ENCODE peak calls at places on chromosomes 3 and 15, in ten cellular contexts. T is right lobe of liver; Y is glutamatergic neuron; N is CD8-positive, alpha-beta T cell; U is HS-5; G is NCI-H1436; X is mucosa of gallbladder; A is stimulated activated CD4-positive, alpha-beta T cell treated with anti-CD3 and anti-CD28 coated beads, TNF-alpha, amount 100 ng/mL, for 4 hours; O is 8988T; M is OCI-LY7. E is an unnamed sample.

GRCh38 chr3:182837855-182838454 is 44.7 kb downstream of the ATP11B start:
- DNase-seq in T (no peak), Y (no peak), N (no peak), U (no peak), G (peak; percentile 11), X (no peak), A (no peak), O (no peak), M (peak; percentile 33), E (no peak)

GRCh38 chr3:44058022-44058867 is 183.4 kb upstream of the TOPAZ1 start:
- DNase-seq in T (no peak), Y (no peak), N (peak; percentile 65), U (no peak), G (no peak), X (no peak), A (peak; percentile 57), O (no peak), M (peak; percentile 78), E (no peak)

GRCh38 chr3:42539871-42540714 is 37.6 kb downstream of the VIPR1 start:
- DNase-seq in T (no peak), Y (peak; percentile 38), N (peak; percentile 80), U (no peak), G (no peak), X (peak; percentile 60), A (peak; percentile 28), O (peak; percentile 95), M (peak; percentile 65), E (peak; percentile 16)

GRCh38 chr3:126895178-126896066 is 87.5 kb upstream of the PLXNA1 start:
- DNase-seq in T (no peak), Y (no peak), N (no peak), U (no peak), G (no peak), X (no peak), A (no peak), O (no peak), M (no peak), E (peak; percentile 10)

GRCh38 chr15:57947781-57948180 is 117.7 kb downstream of the ALDH1A2 start:
- DNase-seq in T (no peak), Y (no peak), N (no peak), U (no peak), G (no peak), X (no peak), A (no peak), O (no peak), M (no peak), E (no peak)

GRCh38 chr15:68150186-68150585 is 54.9 kb downstream of the CALML4 start:
- DNase-seq in T (no peak), Y (no peak), N (no peak), U (no peak), G (no peak), X (no peak), A (no peak), O (no peak), M (no peak), E (no peak)

GRCh38 chr3:42367903-42368302 is 42.5 kb downstream of the LYZL4 start:
- DNase-seq in T (no peak), Y (no peak), N (no peak), U (no peak), G (no peak), X (no peak), A (no peak), O (no peak), M (no peak), E (no peak)

GRCh38 chr15:39687965-39688364 is 94.7 kb downstream of the FSIP1 start:
- DNase-seq in T (no peak), Y (no peak), N (no peak), U (no peak), G (no peak), X (no peak), A (no peak), O (no peak), M (no peak), E (no peak)

GRCh38 chr3:32947466-32948238 is 3.8 kb upstream of the CCR4 start:
- DNase-seq in T (peak; percentile 81), Y (peak; percentile 87), N (peak; percentile 96), U (peak; percentile 42), G (peak; percentile 64), X (peak; percentile 83), A (peak; percentile 84), O (no peak), M (peak; percentile 88), E (peak; percentile 92)